ENCODE peak calls at places on chromosomes 3 and 15, in seven cellular contexts. I is GM23248; F is effector memory CD4-positive, alpha-beta T cell; X is neuronal stem cell; C is ovary; H is stomach; U is sigmoid colon. P is an unnamed sample.

GRCh38 chr3:63911901-63912767 is at the start of gene SCAANT1:
- DNase-seq in I (peak), F (peak), X (peak), C (peak), H (peak), U (peak), P (peak)

GRCh38 chr3:27252646-27253045 is 116.5 kb downstream of the NEK10 start:
- DNase-seq in I (no peak), F (no peak), X (no peak), C (no peak), H (no peak), U (no peak), P (no peak)

GRCh38 chr3:111968319-111969059 is 10.3 kb upstream of the ABHD10 start:
- DNase-seq in I (peak), F (no peak), X (no peak), C (no peak), H (no peak), U (no peak), P (no peak)

GRCh38 chr15:67839929-67840746 is at the start of gene RNU6-1:
- DNase-seq in I (peak), F (peak), X (peak), C (peak), H (peak), U (peak), P (peak)

GRCh38 chr3:113867506-113867905 is 28.9 kb downstream of the GRAMD1C start:
- DNase-seq in I (peak), F (no peak), X (no peak), C (no peak), H (no peak), U (no peak), P (no peak)

GRCh38 chr3:71262368-71263265 is 320.9 kb downstream of the FOXP1 start:
- DNase-seq in I (no peak), F (no peak), X (no peak), C (no peak), H (peak), U (no peak), P (no peak)

GRCh38 chr15:100661161-100661560 is 58.8 kb downstream of the ASB7 start:
- DNase-seq in I (no peak), F (no peak), X (no peak), C (no peak), H (no peak), U (no peak), P (no peak)

GRCh38 chr3:149174901-149175300 is 45.5 kb downstream of the HPS3 start:
- DNase-seq in I (peak), F (no peak), X (no peak), C (no peak), H (no peak), U (no peak), P (no peak)

GRCh38 chr3:183114779-183115178 is 15.5 kb upstream of the MCCC1 start:
- DNase-seq in I (no peak), F (no peak), X (no peak), C (no peak), H (no peak), U (no peak), P (no peak)

GRCh38 chr15:65286069-65286703 is 497 bp downstream of the PARP16 start:
- DNase-seq in I (peak), F (no peak), X (peak), C (peak), H (peak), U (no peak), P (peak)

GRCh38 chr15:70596354-70597055 is 166.9 kb downstream of the UACA start:
- DNase-seq in I (peak), F (no peak), X (no peak), C (no peak), H (no peak), U (no peak), P (no peak)

GRCh38 chr3:11021611-11022011 is 29.1 kb downstream of the SLC6A1 start:
- DNase-seq in I (no peak), F (no peak), X (no peak), C (no peak), H (no peak), U (no peak), P (no peak)

GRCh38 chr3:78116874-78117273 is 1077.0 kb downstream of the ROBO2 start:
- DNase-seq in I (no peak), F (no peak), X (no peak), C (no peak), H (no peak), U (no peak), P (no peak)

GRCh38 chr3:126982522-126983175 is at the start of gene PLXNA1:
- DNase-seq in I (peak), F (peak), X (peak), C (peak), H (peak), U (peak), P (peak)

GRCh38 chr3:38346584-38347410 is at the start of gene XYLB:
- DNase-seq in I (peak), F (peak), X (peak), C (peak), H (peak), U (peak), P (peak)

GRCh38 chr15:35014265-35014664 is 26.2 kb upstream of the ZNF770 start:
- DNase-seq in I (no peak), F (no peak), X (no peak), C (no peak), H (no peak), U (no peak), P (no peak)

GRCh38 chr3:64082917-64083587 is 59.8 kb upstream of the PSMD6 start:
- DNase-seq in I (peak), F (no peak), X (no peak), C (no peak), H (no peak), U (no peak), P (no peak)

GRCh38 chr15:41648097-41648496 is 12.1 kb upstream of the MGA start:
- DNase-seq in I (no peak), F (no peak), X (no peak), C (no peak), H (no peak), U (no peak), P (no peak)

GRCh38 chr3:5304789-5305680 is 117.5 kb downstream of the EDEM1 start:
- DNase-seq in I (peak), F (no peak), X (peak), C (no peak), H (peak), U (no peak), P (peak)

GRCh38 chr15:24954783-24955548 is at the start of the genes SNRPN and SNURF:
- DNase-seq in I (peak), F (peak), X (peak), C (peak), H (peak), U (peak), P (peak)

GRCh38 chr3:149547413-149547812 is 72.9 kb downstream of the TM4SF4 start:
- DNase-seq in I (peak), F (no peak), X (no peak), C (peak), H (no peak), U (peak), P (peak)

GRCh38 chr3:129120254-129121004 is 1.2 kb downstream of the RAB43 start:
- DNase-seq in I (peak), F (peak), X (peak), C (peak), H (peak), U (peak), P (peak)

GRCh38 chr15:85858586-85859375 is 64.1 kb upstream of the KLHL25 start:
- DNase-seq in I (peak), F (peak), X (peak), C (peak), H (peak), U (peak), P (peak)

GRCh38 chr3:123032057-123032456 is 4.5 kb upstream of the SEMA5B start:
- DNase-seq in I (no peak), F (no peak), X (no peak), C (no peak), H (no peak), U (peak), P (no peak)

GRCh38 chr3:195884691-195885035 is 23.7 kb downstream of the TNK2 start:
- DNase-seq in I (no peak), F (no peak), X (no peak), C (no peak), H (no peak), U (peak), P (no peak)

GRCh38 chr3:53267766-53268165 is 11.9 kb upstream of the TKT start:
- DNase-seq in I (no peak), F (no peak), X (no peak), C (no peak), H (no peak), U (no peak), P (no peak)

GRCh38 chr15:68418611-68419161 is 13.3 kb downstream of the ITGA11 start:
- DNase-seq in I (peak), F (no peak), X (no peak), C (no peak), H (peak), U (no peak), P (peak)

GRCh38 chr3:186705882-186706780 is 11.0 kb upstream of the KNG1 start:
- DNase-seq in I (no peak), F (no peak), X (no peak), C (no peak), H (no peak), U (no peak), P (no peak)

GRCh38 chr15:29043731-29044485 is 158.1 kb downstream of the APBA2 start:
- DNase-seq in I (no peak), F (no peak), X (no peak), C (no peak), H (no peak), U (no peak), P (no peak)

GRCh38 chr15:78177447-78177873 is 28.3 kb downstream of the IDH3A start:
- DNase-seq in I (peak), F (no peak), X (peak), C (no peak), H (peak), U (no peak), P (peak)

GRCh38 chr3:33919312-33919711 is 120.9 kb downstream of the PDCD6IP start:
- DNase-seq in I (peak), F (no peak), X (no peak), C (no peak), H (no peak), U (no peak), P (no peak)

GRCh38 chr3:122952509-122952908 is 75.1 kb downstream of the SEMA5B start:
- DNase-seq in I (peak), F (no peak), X (no peak), C (no peak), H (no peak), U (no peak), P (no peak)

GRCh38 chr3:162142511-162142910 is 645.9 kb downstream of the OTOL1 start:
- DNase-seq in I (peak), F (no peak), X (no peak), C (no peak), H (no peak), U (no peak), P (no peak)

GRCh38 chr3:171986208-171986607 is 53.2 kb upstream of the FNDC3B start:
- DNase-seq in I (no peak), F (no peak), X (no peak), C (no peak), H (no peak), U (no peak), P (no peak)

DNA sequence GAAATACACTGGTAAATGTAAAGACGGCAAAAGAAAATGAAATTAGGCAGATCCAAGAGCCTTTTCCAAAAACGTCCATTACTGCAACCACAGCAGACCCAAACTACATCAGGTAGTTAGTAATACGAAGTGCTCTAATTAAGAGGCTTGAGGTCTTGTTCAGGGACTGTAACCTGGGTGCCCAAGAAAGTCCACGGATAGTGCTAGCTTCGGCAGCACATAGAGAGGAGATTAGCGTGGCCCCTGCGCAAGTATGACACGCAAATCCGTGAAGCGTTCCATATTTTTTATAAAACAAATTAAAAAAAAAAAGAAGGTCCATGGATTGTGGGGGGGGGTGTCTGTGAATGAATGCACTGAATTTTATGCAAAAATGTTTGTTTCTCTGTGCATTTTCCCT is 1.4 kb downstream of the COPB2 start:
- DNase-seq in I (no peak), F (no peak), X (no peak), C (no peak), H (no peak), U (no peak), P (no peak)
- H3K4me3 ChIP-seq in I (peak), F (no peak), X (no peak), C (peak), H (peak), U (no peak), P (peak)

GRCh38 chr3:97687734-97688133 is 76.8 kb upstream of the ARL6 start:
- DNase-seq in I (no peak), F (no peak), X (no peak), C (no peak), H (no peak), U (no peak), P (no peak)

GRCh38 chr3:97692831-97693230 is 71.7 kb upstream of the ARL6 start:
- DNase-seq in I (no peak), F (no peak), X (no peak), C (no peak), H (no peak), U (no peak), P (no peak)

GRCh38 chr3:97692406-97692805 is 72.2 kb upstream of the ARL6 start:
- DNase-seq in I (no peak), F (no peak), X (no peak), C (no peak), H (no peak), U (no peak), P (no peak)

GRCh38 chr3:97691354-97691753 is 73.2 kb upstream of the ARL6 start:
- DNase-seq in I (no peak), F (no peak), X (no peak), C (no peak), H (no peak), U (no peak), P (no peak)

GRCh38 chr3:97689962-97690361 is 74.6 kb upstream of the ARL6 start:
- DNase-seq in I (no peak), F (no peak), X (no peak), C (no peak), H (no peak), U (no peak), P (no peak)
- H3K27ac ChIP-seq in I (no peak), F (no peak), X (no peak), C (no peak), H (no peak), U (no peak), P (no peak)

DNA sequence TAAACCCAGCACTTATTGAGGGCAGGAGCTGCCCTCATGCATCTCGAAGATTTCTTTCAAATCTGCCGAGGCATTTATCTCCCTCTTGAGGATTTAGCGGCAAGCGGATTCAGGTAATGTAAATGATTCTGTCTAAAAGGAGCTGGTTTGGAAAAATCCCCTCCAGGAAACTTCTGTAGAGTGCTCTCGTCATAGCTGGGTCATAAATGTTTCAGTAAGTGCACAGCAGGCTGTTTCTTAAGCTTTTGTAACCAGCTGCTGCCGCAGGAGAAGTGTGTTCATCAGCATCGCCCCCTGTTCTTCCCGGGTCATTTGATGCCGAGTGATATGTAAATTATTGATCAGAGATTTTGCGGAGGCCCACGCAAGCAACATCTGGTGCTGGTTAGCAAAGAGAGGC is 53.1 kb downstream of the DNASE1L3 start:
- DNase-seq in I (no peak), F (no peak), X (no peak), C (no peak), H (no peak), U (no peak), P (no peak)
- H3K4me3 ChIP-seq in I (no peak), F (no peak), X (no peak), C (no peak), H (no peak), U (no peak), P (no peak)

GRCh38 chr15:58378241-58379085 is 53.3 kb upstream of the LIPC start:
- DNase-seq in I (peak), F (no peak), X (no peak), C (no peak), H (no peak), U (no peak), P (no peak)
- H3K27ac ChIP-seq in I (no peak), F (no peak), X (no peak), C (no peak), H (no peak), U (no peak), P (no peak)

P was measured in colonic mucosa.